ENCODE peak calls at places on chromosomes 1 and 21, in four cellular contexts. K is CD8-positive, alpha-beta memory T cell; W is GM23338; O is esophagus squamous epithelium. D is an unnamed sample. For H3K4me1 and H3K36me3, the result is how much of the 10 kb centered on the place peaks cover.

GRCh38 chr21:41662761-41663160 is 104.1 kb downstream of the RIPK4 start:
- DNase-seq in O (no peak), W (no peak), K (no peak), D (peak)

GRCh38 chr1:81142099-81142776 is 658.5 kb upstream of the ADGRL2 start:
- DNase-seq in O (no peak), W (no peak), K (no peak), D (no peak)

GRCh38 chr21:38303300-38303699 is 46.5 kb downstream of the KCNJ15 start:
- DNase-seq in W (no peak), K (no peak), O (no peak), D (no peak)

GRCh38 chr1:154765970-154766369 is 104.1 kb downstream of the KCNN3 start:
- DNase-seq in K (no peak), W (peak), O (no peak), D (peak)

GRCh38 chr21:22791986-22792560 is 1793.9 kb downstream of the NCAM2 start:
- DNase-seq in O (no peak), K (no peak), W (peak), D (no peak)

GRCh38 chr1:198564716-198565115 is 24.2 kb upstream of the ATP6V1G3 start:
- DNase-seq in K (peak), W (no peak), O (no peak), D (no peak)

GRCh38 chr1:85313888-85314696 is 37.7 kb upstream of the BCL10 start:
- DNase-seq in O (no peak), K (no peak), W (no peak), D (no peak)

GRCh38 chr21:42426876-42427480 is 23.3 kb downstream of the UBASH3A start:
- DNase-seq in W (no peak), O (no peak), K (no peak), D (peak)

GRCh38 chr1:6348511-6349191 is 44.9 kb downstream of the ACOT7 start:
- DNase-seq in O (no peak), K (peak), W (no peak), D (peak)

GRCh38 chr1:151289991-151290708 is 8.1 kb downstream of the ZNF687 start:
- DNase-seq in O (no peak), K (no peak), W (no peak), D (no peak)

GRCh38 chr21:27476696-27477095 is 509.8 kb upstream of the ADAMTS5 start:
- DNase-seq in K (no peak), O (no peak), W (no peak), D (no peak)

GRCh38 chr21:39168800-39169199 is 14.5 kb downstream of the PSMG1 start:
- DNase-seq in K (no peak), W (no peak), O (no peak), D (no peak)

GRCh38 chr1:72649974-72650373 is 367.6 kb upstream of the NEGR1 start:
- DNase-seq in K (no peak), O (no peak), W (no peak), D (no peak)

GRCh38 chr1:172321429-172321828 is 99.1 kb upstream of the C1orf105 start:
- DNase-seq in K (no peak), O (no peak), W (no peak), D (no peak)

GRCh38 chr21:27058673-27059365 is 91.9 kb upstream of the ADAMTS5 start:
- DNase-seq in K (no peak), O (no peak), W (no peak), D (no peak)

GRCh38 chr1:207867136-207868081 is 43.5 kb downstream of the CD34 start:
- DNase-seq in O (no peak), K (peak), W (no peak), D (peak)
- H3K4me1 ChIP-seq in O (under half), K (half or more), W (under half), D (half or more)

DNA sequence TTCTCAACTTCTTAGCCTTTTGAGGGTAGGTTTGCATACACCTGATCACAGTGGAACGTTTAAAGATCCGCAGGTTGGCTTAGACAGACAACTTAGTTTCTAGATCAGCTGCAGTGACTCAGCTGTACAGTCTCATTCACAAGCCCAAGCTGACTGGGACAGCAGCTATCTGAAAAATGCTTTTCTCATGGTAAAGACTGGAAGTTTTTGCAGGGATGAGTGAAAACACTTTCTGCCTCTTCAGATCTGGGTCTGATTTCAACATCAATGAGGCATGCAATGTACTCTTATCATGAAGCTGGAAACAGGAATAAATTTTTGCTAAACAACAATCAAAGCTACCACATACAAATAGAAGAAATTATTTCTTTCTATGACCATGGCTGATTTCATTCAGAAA is 61.1 kb upstream of the PTBP2 start:
- DNase-seq in W (no peak), O (no peak), K (no peak), D (no peak)
- H3K27ac ChIP-seq in W (no peak), O (no peak), K (no peak), D (no peak)

GRCh38 chr1:150155413-150156071 is 5.8 kb downstream of the PLEKHO1 start:
- DNase-seq in K (no peak), W (no peak), O (no peak), D (no peak)

GRCh38 chr1:150152772-150153461 is 3.2 kb downstream of the PLEKHO1 start:
- DNase-seq in K (no peak), W (no peak), O (no peak), D (no peak)

GRCh38 chr1:150151291-150152181 is 1.8 kb downstream of the PLEKHO1 start:
- DNase-seq in W (no peak), O (no peak), K (peak), D (peak)

GRCh38 chr1:150152182-150152536 is 2.4 kb downstream of the PLEKHO1 start:
- DNase-seq in O (no peak), W (no peak), K (no peak), D (no peak)

GRCh38 chr1:150154143-150154542 is 4.4 kb downstream of the PLEKHO1 start:
- DNase-seq in O (no peak), K (no peak), W (no peak), D (no peak)
- H3K36me3 ChIP-seq in O (under half), K (under half), W (under half), D (under half)

GRCh38 chr1:114083186-114083585 is 70.5 kb downstream of the SYT6 start:
- DNase-seq in K (no peak), W (no peak), O (no peak), D (no peak)

GRCh38 chr1:114087495-114087894 is 66.2 kb downstream of the SYT6 start:
- DNase-seq in W (no peak), O (no peak), K (no peak), D (no peak)

GRCh38 chr1:114088392-114089299 is 65.0 kb downstream of the SYT6 start:
- DNase-seq in W (peak), K (no peak), O (no peak), D (no peak)

GRCh38 chr1:114089502-114090138 is 64.0 kb downstream of the SYT6 start:
- DNase-seq in K (no peak), O (no peak), W (no peak), D (no peak)

GRCh38 chr1:114086601-114087368 is 66.9 kb downstream of the SYT6 start:
- DNase-seq in W (no peak), K (no peak), O (no peak), D (no peak)
- H3K4me1 ChIP-seq in W (under half), K (under half), O (under half), D (under half)

GRCh38 chr1:89695847-89696246 is 62.9 kb downstream of the LRRC8C start:
- DNase-seq in W (no peak), K (no peak), O (no peak), D (no peak)
- H3K27ac ChIP-seq in W (no peak), K (no peak), O (no peak), D (peak)

DNA sequence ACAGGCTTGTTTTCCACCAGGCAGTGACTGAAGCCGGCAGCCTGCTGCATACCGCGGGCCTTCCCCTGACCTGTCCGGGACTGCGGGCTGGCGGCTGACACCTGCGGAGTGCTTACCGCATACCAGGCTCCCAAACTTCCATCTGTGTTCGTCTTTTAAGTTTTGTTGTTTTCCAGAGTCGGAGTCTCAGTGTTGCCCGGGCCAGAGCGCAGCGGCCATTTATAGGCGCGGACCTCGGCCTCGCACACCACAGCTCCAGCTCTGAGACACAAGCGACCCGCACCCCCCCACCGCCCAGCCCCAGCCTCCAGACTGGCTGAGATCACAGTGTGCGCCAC is 1.4 kb upstream of the ADARB1 start:
- DNase-seq in W (peak), K (no peak), O (no peak), D (no peak)
- H3K36me3 ChIP-seq in W (under half), K (under half), O (under half), D (under half)

GRCh38 chr1:19976317-19977003 is 3.0 kb downstream of the PLA2G2A start:
- DNase-seq in O (no peak), W (no peak), K (no peak), D (no peak)
- H3K4me1 ChIP-seq in O (under half), W (under half), K (under half), D (under half)

GRCh38 chr1:24015226-24016210 is 35.4 kb upstream of the SRSF10 start:
- DNase-seq in O (no peak), W (no peak), K (no peak), D (no peak)
- H3K27ac ChIP-seq in O (peak), W (no peak), K (no peak), D (no peak)

GRCh38 chr1:35641233-35641866 is at the start of gene PSMB2:
- DNase-seq in W (peak), K (peak), O (peak), D (peak)

GRCh38 chr1:35633526-35633925 is 7.8 kb downstream of the PSMB2 start:
- DNase-seq in K (no peak), W (no peak), O (no peak), D (no peak)

GRCh38 chr1:35642472-35642955 is 1.2 kb upstream of the PSMB2 start:
- DNase-seq in O (no peak), W (no peak), K (no peak), D (no peak)

GRCh38 chr1:35640380-35641232 is 720 bp downstream of the PSMB2 start:
- DNase-seq in K (no peak), O (no peak), W (peak), D (no peak)

GRCh38 chr1:35637401-35637809 is 3.9 kb downstream of the PSMB2 start:
- DNase-seq in O (no peak), K (peak), W (peak), D (no peak)
- H3K36me3 ChIP-seq in O (under half), K (under half), W (under half), D (under half)

D was measured in spleen.